ENCODE peak calls at places on chromosome 22, in nine cellular contexts. J is iPS-NIHi11; A is colonic mucosa; C is CD4-positive, alpha-beta T cell; I is SW 1271; H is stomach; U is ovary; L is LHCN-M2; Y is mucosa of gallbladder. W is an unnamed sample.

GRCh38 chr22:27881404-27881803 is 37.7 kb downstream of the PITPNB start:
- DNase-seq in J (no peak), A (no peak), C (no peak), I (no peak), H (peak), U (peak), L (no peak), Y (peak), W (no peak)

GRCh38 chr22:24087071-24087795 is 76.1 kb downstream of the CABIN1 start:
- DNase-seq in J (no peak), A (no peak), C (no peak), I (no peak), H (no peak), U (peak), L (no peak), Y (no peak), W (no peak)

GRCh38 chr22:37300551-37301017 is 18.3 kb downstream of the CYTH4 start:
- DNase-seq in J (no peak), A (no peak), C (peak), I (no peak), H (no peak), U (no peak), L (no peak), Y (no peak), W (no peak)

GRCh38 chr22:45966320-45966891 is 10.6 kb downstream of the WNT7B start:
- DNase-seq in J (no peak), A (no peak), C (no peak), I (no peak), H (no peak), U (no peak), L (no peak), Y (no peak), W (no peak)

GRCh38 chr22:29733362-29734322 is 13.8 kb downstream of the CABP7 start:
- DNase-seq in J (no peak), A (peak), C (no peak), I (no peak), H (no peak), U (no peak), L (no peak), Y (no peak), W (no peak)

GRCh38 chr22:26172389-26172990 is 3.2 kb downstream of the SEZ6L start:
- DNase-seq in J (peak), A (peak), C (peak), I (peak), H (no peak), U (no peak), L (peak), Y (peak), W (peak)

GRCh38 chr22:35627267-35628041 is 10.3 kb upstream of the MB start:
- DNase-seq in J (peak), A (peak), C (peak), I (peak), H (peak), U (peak), L (peak), Y (peak), W (peak)

GRCh38 chr22:23289851-23290724 is 109.8 kb downstream of the BCR start:
- DNase-seq in J (peak), A (peak), C (peak), I (peak), H (peak), U (peak), L (peak), Y (peak), W (peak)

GRCh38 chr22:46455453-46455852 is 82.0 kb downstream of the CELSR1 start:
- DNase-seq in J (no peak), A (no peak), C (no peak), I (no peak), H (no peak), U (no peak), L (no peak), Y (no peak), W (no peak)

GRCh38 chr22:27212617-27213177 is 555.3 kb downstream of the MIAT start:
- DNase-seq in J (no peak), A (peak), C (no peak), I (no peak), H (no peak), U (peak), L (peak), Y (peak), W (no peak)

GRCh38 chr22:36773935-36774334 is 2.0 kb downstream of the IFT27 start:
- DNase-seq in J (no peak), A (no peak), C (no peak), I (peak), H (no peak), U (no peak), L (peak), Y (peak), W (no peak)